ENCODE peak calls at places on chromosome 19, in seven cellular contexts. One of them, this sample, is unnamed.

GRCh38 chr19:2478756-2479555 is 3.0 kb downstream of the GADD45B start:
- DNase-seq in aorta: peak
- DNase-seq in Right ventricle myocardium superior: peak
- DNase-seq in activated CD4-positive, alpha-beta T cell treated with anti-CD3 and anti-CD28 coated beads, Interleukin-2, amount 10 ng/mL, durations not matched to agents 7 days and 5 days: peak
- DNase-seq in activated naive CD8-positive, alpha-beta T cell treated with anti-CD3 and anti-CD28 coated beads for 36 hours: peak
- DNase-seq in retina: no peak
- DNase-seq in amygdala: no peak
- DNase-seq in this sample: no peak

GRCh38 chr19:48772503-48772953 is 17.2 kb downstream of the FGF21 start:
- DNase-seq in aorta: no peak
- DNase-seq in retina: no peak
- DNase-seq in amygdala: no peak
- DNase-seq in Right ventricle myocardium superior: no peak
- DNase-seq in activated naive CD8-positive, alpha-beta T cell treated with anti-CD3 and anti-CD28 coated beads for 36 hours: no peak
- DNase-seq in activated CD4-positive, alpha-beta T cell treated with anti-CD3 and anti-CD28 coated beads, Interleukin-2, amount 10 ng/mL, durations not matched to agents 7 days and 5 days: no peak
- DNase-seq in this sample: no peak

GRCh38 chr19:55485439-55486011 is 537 bp downstream of the NAT14 start:
- DNase-seq in retina: peak
- DNase-seq in activated CD4-positive, alpha-beta T cell treated with anti-CD3 and anti-CD28 coated beads, Interleukin-2, amount 10 ng/mL, durations not matched to agents 7 days and 5 days: no peak
- DNase-seq in aorta: no peak
- DNase-seq in amygdala: no peak
- DNase-seq in activated naive CD8-positive, alpha-beta T cell treated with anti-CD3 and anti-CD28 coated beads for 36 hours: no peak
- DNase-seq in Right ventricle myocardium superior: no peak
- DNase-seq in this sample: no peak

GRCh38 chr19:45477713-45478453 is 10.1 kb downstream of the FOSB start:
- DNase-seq in activated naive CD8-positive, alpha-beta T cell treated with anti-CD3 and anti-CD28 coated beads for 36 hours: peak
- DNase-seq in retina: peak
- DNase-seq in amygdala: no peak
- DNase-seq in activated CD4-positive, alpha-beta T cell treated with anti-CD3 and anti-CD28 coated beads, Interleukin-2, amount 10 ng/mL, durations not matched to agents 7 days and 5 days: no peak
- DNase-seq in Right ventricle myocardium superior: no peak
- DNase-seq in aorta: peak
- DNase-seq in this sample: no peak

GRCh38 chr19:44278181-44278690 is 18.6 kb downstream of the ZNF233 start:
- DNase-seq in activated CD4-positive, alpha-beta T cell treated with anti-CD3 and anti-CD28 coated beads, Interleukin-2, amount 10 ng/mL, durations not matched to agents 7 days and 5 days: no peak
- DNase-seq in amygdala: no peak
- DNase-seq in Right ventricle myocardium superior: no peak
- DNase-seq in retina: no peak
- DNase-seq in activated naive CD8-positive, alpha-beta T cell treated with anti-CD3 and anti-CD28 coated beads for 36 hours: no peak
- DNase-seq in aorta: no peak
- DNase-seq in this sample: no peak

GRCh38 chr19:48810151-48810550 is 678 bp downstream of the BCAT2 start:
- DNase-seq in activated naive CD8-positive, alpha-beta T cell treated with anti-CD3 and anti-CD28 coated beads for 36 hours: no peak
- DNase-seq in Right ventricle myocardium superior: no peak
- DNase-seq in activated CD4-positive, alpha-beta T cell treated with anti-CD3 and anti-CD28 coated beads, Interleukin-2, amount 10 ng/mL, durations not matched to agents 7 days and 5 days: no peak
- DNase-seq in aorta: no peak
- DNase-seq in retina: no peak
- DNase-seq in amygdala: no peak
- DNase-seq in this sample: no peak

GRCh38 chr19:566403-566802 is 6.0 kb upstream of the BSG start:
- DNase-seq in retina: no peak
- DNase-seq in aorta: no peak
- DNase-seq in amygdala: no peak
- DNase-seq in activated naive CD8-positive, alpha-beta T cell treated with anti-CD3 and anti-CD28 coated beads for 36 hours: no peak
- DNase-seq in activated CD4-positive, alpha-beta T cell treated with anti-CD3 and anti-CD28 coated beads, Interleukin-2, amount 10 ng/mL, durations not matched to agents 7 days and 5 days: no peak
- DNase-seq in Right ventricle myocardium superior: peak
- DNase-seq in this sample: no peak

GRCh38 chr19:737591-738093 is 13.3 kb upstream of the MISP start:
- DNase-seq in retina: no peak
- DNase-seq in Right ventricle myocardium superior: peak
- DNase-seq in activated CD4-positive, alpha-beta T cell treated with anti-CD3 and anti-CD28 coated beads, Interleukin-2, amount 10 ng/mL, durations not matched to agents 7 days and 5 days: peak
- DNase-seq in amygdala: no peak
- DNase-seq in activated naive CD8-positive, alpha-beta T cell treated with anti-CD3 and anti-CD28 coated beads for 36 hours: peak
- DNase-seq in aorta: peak
- DNase-seq in this sample: no peak

This sample was measured in non-pigmented ciliary epithelial cell.